ENCODE peak calls at places on chromosomes 6 and 20, in four cellular contexts. One of them, this sample, is unnamed.
A peak's percentile ranks its signal among the peaks of the same experiment; 100 is the strongest.

GRCh38 chr6:101146389-101146788 is 247.1 kb upstream of the GRIK2 start:
- DNase-seq in tibial nerve: no peak
- DNase-seq in endothelial cell of umbilical vein: no peak
- DNase-seq in AG10803: no peak
- DNase-seq in this sample: no peak

GRCh38 chr6:88704980-88705379 is 258.4 kb downstream of the RNGTT start:
- DNase-seq in endothelial cell of umbilical vein: no peak
- DNase-seq in AG10803: no peak
- DNase-seq in tibial nerve: no peak
- DNase-seq in this sample: peak; percentile 1

GRCh38 chr6:165725201-165725600 is 62.2 kb upstream of the PDE10A start:
- DNase-seq in endothelial cell of umbilical vein: no peak
- DNase-seq in tibial nerve: no peak
- DNase-seq in AG10803: no peak
- DNase-seq in this sample: no peak

GRCh38 chr6:158383057-158383456 is 70.8 kb downstream of the TULP4 start:
- DNase-seq in tibial nerve: no peak
- DNase-seq in AG10803: no peak
- DNase-seq in endothelial cell of umbilical vein: no peak
- DNase-seq in this sample: no peak

GRCh38 chr20:59120491-59120890 is 43.1 kb upstream of the ZNF831 start:
- DNase-seq in tibial nerve: no peak
- DNase-seq in AG10803: no peak
- DNase-seq in endothelial cell of umbilical vein: no peak
- DNase-seq in this sample: no peak

GRCh38 chr20:1491281-1491840 is at the start of gene SIRPB2:
- DNase-seq in tibial nerve: peak; percentile 29
- DNase-seq in endothelial cell of umbilical vein: peak; percentile 96
- DNase-seq in AG10803: no peak
- DNase-seq in this sample: no peak

GRCh38 chr6:148747493-148748160 is 797 bp downstream of the UST start:
- DNase-seq in AG10803: peak; percentile 32
- DNase-seq in tibial nerve: peak; percentile 36
- DNase-seq in endothelial cell of umbilical vein: peak; percentile 6
- DNase-seq in this sample: no peak

GRCh38 chr6:79762370-79762769 is 131.2 kb downstream of the SH3BGRL2 start:
- DNase-seq in tibial nerve: no peak
- DNase-seq in AG10803: no peak
- DNase-seq in endothelial cell of umbilical vein: peak; percentile 11
- DNase-seq in this sample: peak; percentile 7

GRCh38 chr20:15991279-15991678 is 582.0 kb downstream of the KIF16B start:
- DNase-seq in endothelial cell of umbilical vein: no peak
- DNase-seq in AG10803: no peak
- DNase-seq in tibial nerve: no peak
- DNase-seq in this sample: no peak

GRCh38 chr6:28462401-28462800 is 19.1 kb upstream of the ZSCAN23 start:
- DNase-seq in endothelial cell of umbilical vein: no peak
- DNase-seq in tibial nerve: no peak
- DNase-seq in AG10803: no peak
- DNase-seq in this sample: no peak

GRCh38 chr6:16999486-17000436 is 102.1 kb upstream of the STMND1 start:
- DNase-seq in tibial nerve: no peak
- DNase-seq in AG10803: peak; percentile 95
- DNase-seq in endothelial cell of umbilical vein: no peak
- DNase-seq in this sample: peak; percentile 89

GRCh38 chr6:111871725-111872520 is 1.3 kb downstream of the FYN start:
- DNase-seq in tibial nerve: no peak
- DNase-seq in endothelial cell of umbilical vein: peak; percentile 60
- DNase-seq in AG10803: peak; percentile 32
- DNase-seq in this sample: peak; percentile 19

GRCh38 chr20:2210646-2211556 is 84.9 kb upstream of the TGM3 start:
- DNase-seq in AG10803: peak; percentile 81
- DNase-seq in endothelial cell of umbilical vein: peak; percentile 52
- DNase-seq in tibial nerve: no peak
- DNase-seq in this sample: peak; percentile 84

GRCh38 chr20:46093531-46093930 is 3.8 kb upstream of the NCOA5 start:
- DNase-seq in tibial nerve: no peak
- DNase-seq in AG10803: no peak
- DNase-seq in endothelial cell of umbilical vein: no peak
- DNase-seq in this sample: no peak

GRCh38 chr6:11042750-11043551 is 1.2 kb downstream of the ELOVL2 start:
- DNase-seq in AG10803: peak; percentile 18
- DNase-seq in endothelial cell of umbilical vein: no peak
- DNase-seq in tibial nerve: no peak
- DNase-seq in this sample: no peak

GRCh38 chr20:53468583-53468982 is 125.1 kb downstream of the ZNF217 start:
- DNase-seq in tibial nerve: no peak
- DNase-seq in endothelial cell of umbilical vein: no peak
- DNase-seq in AG10803: no peak
- DNase-seq in this sample: no peak

GRCh38 chr6:108838101-108838717 is 10.0 kb upstream of the ARMC2 start:
- DNase-seq in tibial nerve: no peak
- DNase-seq in endothelial cell of umbilical vein: no peak
- DNase-seq in AG10803: peak; percentile 9
- DNase-seq in this sample: no peak

GRCh38 chr20:25237610-25238318 is 10.1 kb upstream of the PYGB start:
- DNase-seq in endothelial cell of umbilical vein: peak; percentile 92
- DNase-seq in tibial nerve: peak; percentile 65
- DNase-seq in AG10803: peak; percentile 99
- DNase-seq in this sample: peak; percentile 99

GRCh38 chr6:166987448-166987847 is 11.7 kb upstream of the CEP43 start:
- DNase-seq in AG10803: no peak
- DNase-seq in tibial nerve: no peak
- DNase-seq in endothelial cell of umbilical vein: no peak
- DNase-seq in this sample: no peak

GRCh38 chr6:86856937-86857563 is 80.3 kb upstream of the HTR1E start:
- DNase-seq in tibial nerve: no peak
- DNase-seq in AG10803: peak; percentile 36
- DNase-seq in endothelial cell of umbilical vein: peak; percentile 43
- DNase-seq in this sample: peak; percentile 20

DNA sequence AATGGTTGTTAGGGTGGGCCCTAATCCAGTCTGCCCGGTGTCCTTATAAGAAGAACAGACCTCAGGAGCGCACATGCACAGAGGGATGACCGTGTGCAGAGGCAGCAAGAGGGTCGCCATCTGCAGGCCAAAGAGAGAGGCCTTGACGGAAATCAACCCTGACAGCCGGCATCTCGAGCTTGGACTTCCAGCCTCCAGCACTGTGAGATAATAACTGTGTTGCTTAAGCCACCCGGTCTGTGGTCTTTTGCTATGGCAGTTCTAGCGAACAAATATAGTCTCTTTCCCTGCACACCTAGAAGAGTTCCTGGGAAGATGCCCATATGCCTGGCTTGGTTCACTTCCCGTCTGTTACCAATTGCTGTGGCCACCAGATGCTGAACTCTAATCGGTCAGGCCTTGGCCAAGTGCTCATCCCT is 35.3 kb upstream of the PTGIS start:
- DNase-seq in tibial nerve: no peak
- DNase-seq in endothelial cell of umbilical vein: peak; percentile 39
- DNase-seq in AG10803: peak; percentile 84
- DNase-seq in this sample: peak; percentile 69
- TF ChIP-seq CTCF in tibial nerve: no peak
- TF ChIP-seq CTCF in endothelial cell of umbilical vein: peak; percentile 44
- TF ChIP-seq CTCF in AG10803: peak; percentile 52
- TF ChIP-seq CTCF in this sample: peak; percentile 53

DNA sequence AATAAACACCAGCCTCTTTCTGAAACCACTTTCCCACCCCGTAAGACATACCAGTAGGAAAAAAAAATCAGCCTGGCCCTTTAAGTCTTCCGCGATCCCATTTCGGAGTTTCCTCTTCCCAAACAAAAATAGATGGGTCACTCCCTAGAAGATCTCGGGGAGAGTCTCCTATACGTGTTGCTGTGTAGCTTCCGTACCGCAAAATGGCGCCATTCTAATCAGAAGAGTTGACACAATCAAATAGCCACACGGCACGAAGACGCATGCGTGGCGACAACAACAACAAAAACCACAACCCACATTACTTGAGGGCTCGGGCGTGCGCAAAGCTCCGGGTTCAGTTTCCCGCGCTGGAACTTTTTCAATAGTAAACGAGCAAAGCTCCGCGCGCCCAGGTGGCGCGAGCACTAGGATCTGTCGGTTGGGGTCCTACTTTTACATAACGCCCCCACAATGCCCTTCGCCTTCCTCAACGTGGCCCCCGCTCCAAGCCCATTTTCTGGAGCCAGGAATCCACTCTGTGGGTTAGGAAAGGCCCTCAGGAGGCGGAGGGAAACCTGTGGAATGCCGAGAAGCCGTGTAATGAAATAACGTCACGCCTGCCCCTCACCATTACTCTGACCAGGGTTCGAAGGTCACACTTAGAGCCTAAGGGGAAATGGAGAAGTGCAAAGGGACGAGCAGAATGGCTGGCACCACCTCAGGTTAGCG is at the start of gene GPANK1:
- DNase-seq in AG10803: peak; percentile 95
- DNase-seq in tibial nerve: peak; percentile 83
- DNase-seq in endothelial cell of umbilical vein: peak; percentile 95
- DNase-seq in this sample: peak; percentile 95
- TF ChIP-seq CTCF in AG10803: no peak
- TF ChIP-seq CTCF in tibial nerve: no peak
- TF ChIP-seq CTCF in endothelial cell of umbilical vein: no peak
- TF ChIP-seq CTCF in this sample: peak; percentile 10

GRCh38 chr6:131061041-131061770 is 1.8 kb downstream of the EPB41L2 start:
- DNase-seq in tibial nerve: no peak
- DNase-seq in endothelial cell of umbilical vein: peak; percentile 15
- DNase-seq in AG10803: peak; percentile 40
- DNase-seq in this sample: no peak

GRCh38 chr6:131061771-131062160 is 1.3 kb downstream of the EPB41L2 start:
- DNase-seq in tibial nerve: no peak
- DNase-seq in endothelial cell of umbilical vein: no peak
- DNase-seq in AG10803: no peak
- DNase-seq in this sample: no peak

GRCh38 chr6:131062245-131063027 is 609 bp downstream of the EPB41L2 start:
- DNase-seq in endothelial cell of umbilical vein: peak; percentile 26
- DNase-seq in tibial nerve: no peak
- DNase-seq in AG10803: no peak
- DNase-seq in this sample: no peak

GRCh38 chr6:131063764-131064272 is 773 bp upstream of the EPB41L2 start:
- DNase-seq in endothelial cell of umbilical vein: no peak
- DNase-seq in AG10803: no peak
- DNase-seq in tibial nerve: no peak
- DNase-seq in this sample: no peak

GRCh38 chr6:131063028-131063763 is at the start of gene EPB41L2:
- DNase-seq in endothelial cell of umbilical vein: peak; percentile 91
- DNase-seq in AG10803: peak; percentile 87
- DNase-seq in tibial nerve: peak; percentile 70
- DNase-seq in this sample: peak; percentile 84
- TF ChIP-seq CTCF in endothelial cell of umbilical vein: no peak
- TF ChIP-seq CTCF in AG10803: peak; percentile 11
- TF ChIP-seq CTCF in tibial nerve: peak; percentile 31
- TF ChIP-seq CTCF in this sample: peak; percentile 50

GRCh38 chr6:138441965-138442364 is 37.9 kb downstream of the HEBP2 start:
- DNase-seq in endothelial cell of umbilical vein: peak; percentile 29
- DNase-seq in AG10803: no peak
- DNase-seq in tibial nerve: no peak
- DNase-seq in this sample: no peak
- TF ChIP-seq CTCF in endothelial cell of umbilical vein: no peak
- TF ChIP-seq CTCF in AG10803: no peak
- TF ChIP-seq CTCF in tibial nerve: no peak
- TF ChIP-seq CTCF in this sample: no peak

DNA sequence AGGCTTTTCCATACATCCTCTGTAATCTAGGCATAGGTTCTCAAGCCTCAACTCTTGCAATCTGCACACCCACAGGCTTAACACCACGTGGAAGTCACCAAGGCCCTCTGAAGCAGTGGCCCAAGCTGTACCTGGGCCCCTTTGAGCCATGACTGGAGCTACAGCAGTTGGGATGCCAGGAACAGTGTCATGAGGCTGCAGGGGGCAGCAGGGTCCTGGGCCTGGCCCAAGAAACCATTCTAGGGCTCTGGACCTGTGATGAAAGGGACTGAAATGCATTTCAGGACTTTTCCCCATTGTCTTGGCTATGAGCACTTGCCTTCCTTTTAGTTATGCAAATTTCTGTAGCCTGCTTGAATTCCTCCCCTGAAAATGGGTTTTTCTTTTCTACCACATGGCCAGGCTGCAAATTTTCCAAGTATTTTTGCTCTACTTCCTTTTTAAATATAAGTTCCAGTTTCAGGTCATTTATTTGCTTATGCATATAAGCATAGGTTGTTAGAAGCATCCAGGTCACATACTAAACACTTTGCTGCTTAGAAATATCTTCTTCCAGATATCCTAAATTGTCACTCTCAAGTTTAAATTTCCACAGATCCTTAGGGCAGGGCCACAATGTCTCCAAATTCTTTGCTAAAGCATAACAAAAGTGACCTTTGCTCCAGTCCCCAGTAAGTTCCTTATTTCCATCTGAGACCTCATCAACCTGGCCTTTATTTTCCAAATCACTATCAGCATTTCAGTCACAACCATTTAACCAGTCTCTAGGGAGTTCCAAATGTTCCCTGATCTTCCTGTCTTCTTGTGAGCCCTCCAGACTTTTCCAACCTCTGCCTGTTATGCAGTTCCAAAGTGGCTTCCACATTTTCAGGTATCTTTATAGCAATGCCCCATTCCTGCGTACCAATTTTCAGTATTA is 48.6 kb upstream of the CD2AP start:
- DNase-seq in endothelial cell of umbilical vein: no peak
- DNase-seq in tibial nerve: no peak
- DNase-seq in AG10803: no peak
- DNase-seq in this sample: no peak
- TF ChIP-seq CTCF in endothelial cell of umbilical vein: no peak
- TF ChIP-seq CTCF in tibial nerve: no peak
- TF ChIP-seq CTCF in AG10803: no peak
- TF ChIP-seq CTCF in this sample: no peak

DNA sequence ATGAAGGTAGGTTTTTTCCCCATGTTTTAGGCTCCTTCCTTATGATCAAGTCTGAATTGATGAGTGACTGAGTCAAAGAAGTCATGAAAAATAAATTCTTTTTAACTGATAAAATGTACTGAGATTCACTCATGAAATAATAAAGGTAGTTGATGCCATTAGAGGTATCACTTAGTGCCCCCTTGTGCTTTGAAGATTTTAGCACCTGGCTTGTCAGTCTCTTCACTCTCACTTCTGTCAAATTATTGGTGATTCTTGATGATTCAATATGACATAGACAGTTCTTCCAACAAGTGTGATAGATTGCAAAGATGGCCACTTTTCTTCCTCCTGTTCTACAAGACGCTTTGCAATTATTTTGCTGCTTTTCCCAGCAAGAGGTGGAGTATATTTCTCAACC is 4.2 kb upstream of the DLK2 start:
- DNase-seq in tibial nerve: no peak
- DNase-seq in AG10803: no peak
- DNase-seq in endothelial cell of umbilical vein: no peak
- DNase-seq in this sample: no peak
- TF ChIP-seq CTCF in tibial nerve: no peak
- TF ChIP-seq CTCF in AG10803: no peak
- TF ChIP-seq CTCF in endothelial cell of umbilical vein: no peak
- TF ChIP-seq CTCF in this sample: no peak

DNA sequence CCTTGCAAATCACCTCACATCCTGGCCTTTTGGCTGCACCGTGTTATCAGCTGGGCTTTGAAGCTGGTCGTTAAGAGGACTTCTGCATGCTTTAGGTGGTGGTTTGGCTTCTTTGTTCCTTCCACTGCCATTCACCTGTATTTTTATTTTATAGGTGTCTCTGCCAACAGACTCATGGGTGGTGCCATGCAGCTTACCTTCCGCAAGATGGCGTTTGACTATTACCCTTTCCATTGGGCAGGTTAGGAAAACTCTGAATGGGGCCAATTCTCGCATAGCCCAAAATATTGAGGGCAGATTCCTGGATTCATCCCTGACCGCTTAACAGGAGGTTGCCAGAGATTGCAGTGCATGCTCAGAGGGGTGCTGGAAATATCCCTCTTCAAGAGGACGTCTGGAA is 32.4 kb downstream of the TAF11 start:
- DNase-seq in tibial nerve: no peak
- DNase-seq in endothelial cell of umbilical vein: no peak
- DNase-seq in AG10803: no peak
- DNase-seq in this sample: no peak
- TF ChIP-seq CTCF in tibial nerve: no peak
- TF ChIP-seq CTCF in endothelial cell of umbilical vein: no peak
- TF ChIP-seq CTCF in AG10803: no peak
- TF ChIP-seq CTCF in this sample: no peak